ENCODE peak calls at places on chromosomes 5 and 9, in ten cellular contexts. G is NT2/D1; N is CD8-positive, alpha-beta T cell; F is PC-3; R is colonic mucosa; Q is A673; X is mucosa of descending colon; O is psoas muscle; P is GM23338; J is lower lobe of right lung. V is an unnamed sample.

GRCh38 chr5:64811050-64811640 is 42.4 kb downstream of the CWC27 start:
- DNase-seq in G (peak; percentile 6), N (no peak), F (peak; percentile 48), R (peak; percentile 18), Q (peak; percentile 69), X (peak; percentile 32), O (no peak), P (peak; percentile 68), J (no peak), V (no peak)

GRCh38 chr9:29211681-29212589 is 1638.7 kb upstream of the C9orf72 start:
- DNase-seq in G (peak; percentile 20), N (peak; percentile 26), F (no peak), R (peak; percentile 20), Q (peak; percentile 88), X (peak; percentile 14), O (peak; percentile 34), P (peak; percentile 75), J (peak; percentile 50), V (peak; percentile 59)

GRCh38 chr5:149886697-149887470 is 57.7 kb downstream of the PDE6A start:
- DNase-seq in G (no peak), N (no peak), F (no peak), R (no peak), Q (peak; percentile 26), X (no peak), O (no peak), P (no peak), J (no peak), V (no peak)

GRCh38 chr9:111992523-111992922 is 95.9 kb downstream of the UGCG start:
- DNase-seq in G (no peak), N (no peak), F (peak; percentile 79), R (no peak), Q (no peak), X (no peak), O (no peak), P (no peak), J (no peak), V (no peak)

GRCh38 chr5:135176991-135177390 is 143.0 kb upstream of the PITX1 start:
- DNase-seq in G (no peak), N (no peak), F (no peak), R (no peak), Q (no peak), X (no peak), O (no peak), P (no peak), J (no peak), V (no peak)

GRCh38 chr5:76583163-76584047 is 39.8 kb downstream of the F2RL2 start:
- DNase-seq in G (no peak), N (no peak), F (peak; percentile 42), R (no peak), Q (peak; percentile 31), X (no peak), O (no peak), P (no peak), J (no peak), V (no peak)

GRCh38 chr9:97403746-97404316 is 8.1 kb upstream of the TDRD7 start:
- DNase-seq in G (no peak), N (no peak), F (no peak), R (no peak), Q (no peak), X (no peak), O (no peak), P (no peak), J (no peak), V (no peak)

GRCh38 chr5:5405441-5405840 is 17.0 kb upstream of the ICE1 start:
- DNase-seq in G (no peak), N (no peak), F (no peak), R (no peak), Q (no peak), X (no peak), O (no peak), P (no peak), J (no peak), V (no peak)

GRCh38 chr5:180649297-180650039 is at the start of gene FLT4:
- DNase-seq in G (no peak), N (no peak), F (no peak), R (no peak), Q (no peak), X (no peak), O (no peak), P (peak; percentile 56), J (no peak), V (no peak)

GRCh38 chr5:168132186-168132585 is 159.3 kb upstream of the WWC1 start:
- DNase-seq in G (no peak), N (no peak), F (no peak), R (no peak), Q (peak; percentile 17), X (no peak), O (no peak), P (no peak), J (no peak), V (no peak)

GRCh38 chr5:78809444-78809843 is 160.9 kb upstream of the LHFPL2 start:
- DNase-seq in G (no peak), N (no peak), F (no peak), R (no peak), Q (no peak), X (no peak), O (no peak), P (no peak), J (no peak), V (peak; percentile 76)

GRCh38 chr9:88535932-88536324 is 950 bp downstream of the NXNL2 start:
- DNase-seq in G (no peak), N (no peak), F (no peak), R (no peak), Q (no peak), X (no peak), O (peak; percentile 32), P (peak; percentile 48), J (no peak), V (peak; percentile 76)

GRCh38 chr9:114281421-114282103 is 41.3 kb upstream of the ORM1 start:
- DNase-seq in G (no peak), N (no peak), F (no peak), R (no peak), Q (peak; percentile 78), X (no peak), O (peak; percentile 33), P (no peak), J (peak; percentile 30), V (peak; percentile 54)

GRCh38 chr5:163504091-163504931 is 1.1 kb upstream of the MAT2B start:
- DNase-seq in G (no peak), N (peak; percentile 34), F (peak; percentile 56), R (peak; percentile 71), Q (peak; percentile 52), X (peak; percentile 69), O (peak; percentile 35), P (peak; percentile 51), J (peak; percentile 49), V (peak; percentile 76)

GRCh38 chr5:141478321-141478945 is 2.7 kb downstream of the PCDHGC3 start:
- DNase-seq in G (no peak), N (no peak), F (no peak), R (peak; percentile 85), Q (no peak), X (peak; percentile 92), O (no peak), P (peak; percentile 91), J (peak; percentile 87), V (no peak)

GRCh38 chr5:172866378-172866777 is 32.3 kb downstream of the ERGIC1 start:
- DNase-seq in G (no peak), N (no peak), F (no peak), R (no peak), Q (no peak), X (no peak), O (no peak), P (no peak), J (no peak), V (no peak)

GRCh38 chr5:172868924-172869565 is 35.0 kb downstream of the ERGIC1 start:
- DNase-seq in G (no peak), N (no peak), F (peak; percentile 88), R (no peak), Q (no peak), X (peak; percentile 41), O (peak; percentile 90), P (no peak), J (peak; percentile 83), V (peak; percentile 98)

GRCh38 chr5:172866802-172867748 is 33.0 kb downstream of the ERGIC1 start:
- DNase-seq in G (no peak), N (no peak), F (no peak), R (no peak), Q (no peak), X (no peak), O (peak; percentile 90), P (peak; percentile 53), J (no peak), V (peak; percentile 96)

GRCh38 chr5:172868436-172868923 is 34.4 kb downstream of the ERGIC1 start:
- DNase-seq in G (no peak), N (no peak), F (peak; percentile 90), R (no peak), Q (no peak), X (no peak), O (no peak), P (no peak), J (no peak), V (no peak)

GRCh38 chr5:172867761-172868435 is 33.8 kb downstream of the ERGIC1 start:
- DNase-seq in G (no peak), N (no peak), F (no peak), R (no peak), Q (no peak), X (no peak), O (no peak), P (no peak), J (no peak), V (no peak)
- H3K4me1 ChIP-seq in G (peaks cover 23% of the 10 kb centered on the region), N (peaks cover 12% of the 10 kb centered on the region), F (peaks cover 48% of the 10 kb centered on the region), R (peaks cover 4% of the 10 kb centered on the region), Q (no peaks in the 10 kb centered on the region), X (peaks cover 3% of the 10 kb centered on the region), O (peaks cover 90% of the 10 kb centered on the region), P (peaks cover 81% of the 10 kb centered on the region), J (peaks cover 79% of the 10 kb centered on the region), V (no peaks in the 10 kb centered on the region)

DNA sequence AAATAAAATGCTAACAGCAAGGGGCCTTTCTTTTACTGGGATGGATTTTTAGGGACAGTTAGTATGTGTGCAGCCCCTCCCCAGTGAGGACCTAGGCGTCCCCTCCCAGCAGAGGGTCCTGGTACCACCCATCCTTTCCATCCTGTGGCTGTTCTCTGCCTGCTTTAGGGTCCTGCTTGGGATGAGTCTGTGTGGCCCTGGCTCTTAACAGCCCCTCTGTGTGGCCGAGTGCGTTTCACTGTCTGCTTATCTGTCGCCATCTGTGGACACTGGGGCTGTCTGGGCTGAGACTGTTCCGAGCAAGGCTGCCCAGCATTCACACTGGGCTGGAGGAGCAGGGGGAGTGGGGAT is 17.0 kb downstream of the WNK2 start:
- DNase-seq in G (no peak), N (no peak), F (no peak), R (no peak), Q (no peak), X (no peak), O (no peak), P (no peak), J (peak; percentile 32), V (no peak)
- H3K4me1 ChIP-seq in G (peaks cover 21% of the 10 kb centered on the region), N (no peaks in the 10 kb centered on the region), F (peaks cover 14% of the 10 kb centered on the region), R (peaks cover 29% of the 10 kb centered on the region), Q (no peaks in the 10 kb centered on the region), X (peaks cover 46% of the 10 kb centered on the region), O (peaks cover 47% of the 10 kb centered on the region), P (no peaks in the 10 kb centered on the region), J (peaks cover 6% of the 10 kb centered on the region), V (peaks cover 85% of the 10 kb centered on the region)

GRCh38 chr5:73664796-73665195 is 38.8 kb downstream of the ARHGEF28 start:
- DNase-seq in G (no peak), N (no peak), F (no peak), R (no peak), Q (no peak), X (no peak), O (no peak), P (no peak), J (no peak), V (no peak)
- H3K4me1 ChIP-seq in G (no peaks in the 10 kb centered on the region), N (no peaks in the 10 kb centered on the region), F (no peaks in the 10 kb centered on the region), R (no peaks in the 10 kb centered on the region), Q (no peaks in the 10 kb centered on the region), X (no peaks in the 10 kb centered on the region), O (peaks cover 3% of the 10 kb centered on the region), P (no peaks in the 10 kb centered on the region), J (peaks cover 20% of the 10 kb centered on the region), V (no peaks in the 10 kb centered on the region)

GRCh38 chr9:137689745-137690529 is 71.1 kb downstream of the EHMT1 start:
- DNase-seq in G (no peak), N (no peak), F (peak; percentile 31), R (no peak), Q (peak; percentile 89), X (no peak), O (no peak), P (no peak), J (no peak), V (no peak)
- H3K4me1 ChIP-seq in G (peaks cover 9% of the 10 kb centered on the region), N (peaks cover 9% of the 10 kb centered on the region), F (no peaks in the 10 kb centered on the region), R (no peaks in the 10 kb centered on the region), Q (peaks cover 38% of the 10 kb centered on the region), X (no peaks in the 10 kb centered on the region), O (peaks cover 28% of the 10 kb centered on the region), P (peaks cover 58% of the 10 kb centered on the region), J (peaks cover 64% of the 10 kb centered on the region), V (peaks cover 58% of the 10 kb centered on the region)

V was measured in sigmoid colon.